ENCODE peak calls at places on chromosomes 16 and 17, in seven cellular contexts. R is cardiac muscle cell, C is astrocyte of the cerebellum, E is astrocyte of the spinal cord, K is thoracic aorta, Q is mucosa of descending colon, V is GM12865. U is an unnamed sample.

GRCh38 chr16:78288915-78289314 is 189.5 kb downstream of the WWOX start:
- DNase-seq in K (no peak), Q (no peak), C (no peak), E (no peak), V (no peak), R (no peak), U (no peak)

GRCh38 chr16:89325861-89326471 is 108.5 kb downstream of the ZNF778 start:
- DNase-seq in K (no peak), R (peak; percentile 76), C (no peak), E (peak; percentile 78), V (peak; percentile 66), Q (peak; percentile 43), U (peak; percentile 59)

GRCh38 chr16:60729052-60729451 is 1307.2 kb downstream of the CDH8 start:
- DNase-seq in Q (no peak), C (no peak), K (no peak), E (peak; percentile 13), V (no peak), R (no peak), U (no peak)

GRCh38 chr17:42629420-42630009 is 20.0 kb downstream of the TUBG1 start:
- DNase-seq in R (no peak), Q (no peak), E (no peak), C (no peak), K (no peak), V (no peak), U (no peak)

GRCh38 chr17:10457952-10458351 is 11.4 kb downstream of the MYH4 start:
- DNase-seq in V (no peak), R (no peak), C (no peak), E (no peak), Q (no peak), K (no peak), U (no peak)

GRCh38 chr17:42695500-42695899 is 13.2 kb downstream of the CNTNAP1 start:
- DNase-seq in Q (peak; percentile 15), R (no peak), E (no peak), V (no peak), K (no peak), C (no peak), U (no peak)

GRCh38 chr16:30028438-30029093 is 2.5 kb downstream of the TLCD3B start:
- DNase-seq in E (no peak), C (no peak), R (peak; percentile 85), K (no peak), V (peak; percentile 26), Q (no peak), U (no peak)

GRCh38 chr16:84829168-84829965 is 9.6 kb downstream of the CRISPLD2 start:
- DNase-seq in V (no peak), C (peak; percentile 96), R (peak; percentile 29), K (no peak), E (peak; percentile 93), Q (no peak), U (peak; percentile 90)

GRCh38 chr17:47267354-47267828 is 13.8 kb downstream of the ITGB3 start:
- DNase-seq in Q (no peak), V (no peak), R (no peak), C (peak; percentile 98), E (peak; percentile 98), K (no peak), U (peak; percentile 94)

GRCh38 chr17:3935825-3936355 is 19.6 kb upstream of the P2RX1 start:
- DNase-seq in K (no peak), C (no peak), V (no peak), R (no peak), Q (no peak), E (peak; percentile 61), U (no peak)

GRCh38 chr17:8740486-8740885 is 4.2 kb downstream of the CCDC42 start:
- DNase-seq in Q (no peak), V (peak; percentile 40), K (no peak), R (peak; percentile 17), C (no peak), E (no peak), U (no peak)
- H3K4me3 ChIP-seq in Q (no peak overlapping the region), V (peak overlapping the region; percentile 16), K (peak overlapping the region; percentile 37), R (no peak overlapping the region), C (no peak overlapping the region), E (no peak overlapping the region), U (no peak overlapping the region)

DNA sequence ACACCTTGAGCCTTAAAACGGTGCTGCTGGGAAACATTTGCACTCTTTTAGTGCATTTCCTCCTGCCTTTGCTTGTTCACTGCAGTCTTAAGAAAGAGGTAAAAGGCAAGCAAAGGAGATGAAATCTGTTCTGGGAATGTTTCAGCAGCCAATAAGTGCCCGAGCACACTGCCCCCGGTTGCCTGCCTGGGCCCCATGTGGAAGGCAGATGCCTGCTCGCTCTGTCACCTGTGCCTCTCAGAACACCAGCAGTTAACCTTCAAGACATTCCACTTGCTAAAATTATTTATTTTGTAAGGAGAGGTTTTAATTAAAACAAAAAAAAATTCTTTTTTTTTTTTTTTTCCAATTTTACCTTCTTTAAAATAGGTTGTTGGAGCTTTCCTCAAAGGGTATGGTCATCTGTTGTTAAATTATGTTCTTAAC is 4.4 kb downstream of the SOX9 start:
- DNase-seq in R (peak; percentile 34), V (no peak), Q (no peak), K (no peak), E (peak; percentile 42), C (no peak), U (no peak)
- H3K4me3 ChIP-seq in R (no peak overlapping the region), V (no peak overlapping the region), Q (no peak overlapping the region), K (no peak overlapping the region), E (peak overlapping the region; percentile 27), C (peak overlapping the region; percentile 97), U (no peak overlapping the region)

GRCh38 chr17:17363638-17364337 is 60.6 kb downstream of the NT5M start:
- DNase-seq in C (no peak), V (no peak), K (no peak), Q (peak; percentile 51), E (no peak), R (no peak), U (no peak)

GRCh38 chr17:17360087-17360730 is 57.0 kb downstream of the NT5M start:
- DNase-seq in Q (no peak), R (no peak), C (no peak), V (no peak), E (no peak), K (no peak), U (no peak)

GRCh38 chr17:17362531-17362930 is 59.4 kb downstream of the NT5M start:
- DNase-seq in E (no peak), V (no peak), Q (no peak), C (no peak), R (no peak), K (no peak), U (no peak)

GRCh38 chr17:17364338-17364667 is 61.1 kb downstream of the NT5M start:
- DNase-seq in V (no peak), E (no peak), C (no peak), K (no peak), Q (no peak), R (no peak), U (no peak)

DNA sequence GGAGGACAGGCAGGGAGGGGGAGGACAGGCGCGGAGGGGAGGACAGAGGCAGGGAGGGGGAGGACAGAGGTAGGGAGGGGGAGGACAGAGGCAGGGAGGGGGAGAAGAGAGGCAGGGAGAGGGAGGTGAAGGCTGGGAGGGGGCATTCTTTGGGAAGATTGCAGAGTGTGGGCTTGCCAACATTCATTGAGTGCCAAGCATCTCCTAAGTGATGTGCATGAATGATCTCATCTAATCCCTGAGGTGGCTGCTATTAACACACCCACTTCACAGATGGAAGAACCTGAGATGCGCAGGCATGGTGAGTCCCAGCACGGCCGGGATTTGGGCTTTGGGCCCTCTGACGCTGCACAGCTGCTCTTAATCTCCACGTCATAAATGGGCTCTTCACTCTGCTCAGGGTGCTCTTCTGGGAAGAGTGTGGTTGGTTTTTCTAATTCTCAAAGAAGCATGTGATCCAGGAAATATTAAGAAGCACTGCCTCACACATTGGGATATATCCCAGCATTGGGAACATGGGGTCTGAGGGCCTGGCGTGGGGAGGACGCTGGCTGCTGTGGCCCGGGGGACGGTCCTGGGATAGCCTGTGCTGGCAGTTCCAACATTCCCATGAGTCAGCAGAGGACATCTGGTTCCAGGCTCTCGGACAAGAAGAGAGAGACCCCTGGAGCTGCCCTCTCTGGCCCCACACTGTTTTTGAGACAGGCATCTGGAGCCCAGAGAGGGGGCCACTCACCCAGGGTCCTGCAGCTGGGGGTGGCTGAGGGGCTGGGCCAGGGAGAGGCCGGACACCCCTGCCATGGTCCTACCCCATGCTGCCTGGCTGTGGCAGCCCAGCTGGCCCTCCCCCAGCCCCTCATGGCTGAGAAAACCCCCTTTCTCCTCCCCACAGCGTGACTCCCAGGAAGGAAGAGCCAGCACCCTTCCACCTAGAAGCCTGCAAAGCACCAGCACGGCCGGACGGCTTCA is 58.7 kb downstream of the NT5M start:
- DNase-seq in V (no peak), E (no peak), R (no peak), Q (no peak), K (no peak), C (no peak), U (no peak)
- H3K4me3 ChIP-seq in V (no peak overlapping the region), E (no peak overlapping the region), R (no peak overlapping the region), Q (no peak overlapping the region), K (no peak overlapping the region), C (no peak overlapping the region), U (no peak overlapping the region)

DNA sequence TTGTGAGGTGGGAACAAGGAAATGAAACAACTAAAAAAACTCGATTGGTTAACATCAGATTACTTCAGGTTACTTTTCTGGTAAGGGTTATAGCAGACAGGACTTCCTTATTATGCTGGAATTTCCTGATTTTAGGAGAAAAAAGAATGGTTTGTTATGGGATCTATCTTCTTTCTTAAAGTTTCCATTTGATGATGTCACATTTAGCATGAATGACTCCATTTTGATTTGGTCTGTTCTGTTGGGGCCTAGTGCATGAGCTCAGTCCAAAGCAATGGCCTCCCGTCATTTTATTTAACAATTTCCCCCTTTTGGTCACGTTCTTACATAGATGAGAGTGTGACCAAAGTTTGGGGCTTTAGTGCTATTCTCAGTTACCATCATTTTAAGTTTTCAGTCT is 210.7 kb downstream of the KCNJ2 start:
- DNase-seq in C (no peak), E (no peak), R (no peak), Q (no peak), V (no peak), K (no peak), U (no peak)
- H3K4me3 ChIP-seq in C (no peak overlapping the region), E (no peak overlapping the region), R (no peak overlapping the region), Q (no peak overlapping the region), V (no peak overlapping the region), K (no peak overlapping the region), U (no peak overlapping the region)